ENCODE peak calls at places on chromosomes 2 and 18, in ten cellular contexts. J, O, I, M, F, Z, N, D, Q and S are unnamed samples.

GRCh38 chr2:164717000-164717597 is 95.8 kb upstream of the GRB14 start:
- DNase-seq in Q (no peak), D (no peak), M (no peak), J (no peak), Z (no peak), F (no peak), I (peak; percentile 65), O (no peak), N (no peak), S (no peak)

GRCh38 chr2:107719781-107720180 is 106.9 kb upstream of the RGPD4 start:
- DNase-seq in M (no peak), J (no peak), Z (no peak), O (no peak), F (no peak), Q (no peak), I (no peak), N (no peak), D (no peak), S (no peak)

GRCh38 chr2:106068415-106068814 is 125.7 kb downstream of the UXS1 start:
- DNase-seq in O (no peak), J (no peak), N (no peak), Z (no peak), F (no peak), D (no peak), M (no peak), Q (no peak), I (no peak), S (no peak)

GRCh38 chr18:26350961-26351360 is 124.7 kb downstream of the TAF4B start:
- DNase-seq in Z (no peak), M (no peak), Q (no peak), O (no peak), I (no peak), J (no peak), D (no peak), N (no peak), F (no peak), S (no peak)

GRCh38 chr2:56008661-56009411 is 85.3 kb upstream of the EFEMP1 start:
- DNase-seq in F (peak; percentile 27), M (peak; percentile 19), I (peak; percentile 97), Z (peak; percentile 36), N (no peak), J (peak; percentile 74), D (no peak), O (peak; percentile 86), Q (no peak), S (no peak)

GRCh38 chr18:616380-616995 is 19.7 kb downstream of the CLUL1 start:
- DNase-seq in I (peak; percentile 77), Z (no peak), O (no peak), J (no peak), D (no peak), M (peak; percentile 30), F (no peak), N (no peak), Q (no peak), S (peak; percentile 35)

GRCh38 chr2:231642631-231643493 is 50.2 kb downstream of the TEX44 start:
- DNase-seq in Z (peak; percentile 95), I (peak; percentile 90), J (peak; percentile 30), D (peak; percentile 66), N (peak; percentile 81), F (peak; percentile 87), O (peak; percentile 95), M (peak; percentile 97), Q (no peak), S (peak; percentile 68)

GRCh38 chr18:55861266-55861665 is 273.3 kb upstream of the TCF4 start:
- DNase-seq in M (no peak), J (peak; percentile 42), Q (no peak), O (no peak), Z (no peak), D (no peak), F (peak; percentile 14), I (peak; percentile 76), N (no peak), S (no peak)

GRCh38 chr2:38129987-38130386 is 54.0 kb upstream of the CYP1B1 start:
- DNase-seq in Q (no peak), I (no peak), O (no peak), N (no peak), D (no peak), J (no peak), F (no peak), Z (no peak), M (no peak), S (no peak)

GRCh38 chr2:71615769-71616730 is 162.7 kb downstream of the DYSF start:
- DNase-seq in O (peak; percentile 48), D (no peak), Q (no peak), F (no peak), I (no peak), J (no peak), Z (peak; percentile 28), M (peak; percentile 43), N (no peak), S (no peak)

DNA sequence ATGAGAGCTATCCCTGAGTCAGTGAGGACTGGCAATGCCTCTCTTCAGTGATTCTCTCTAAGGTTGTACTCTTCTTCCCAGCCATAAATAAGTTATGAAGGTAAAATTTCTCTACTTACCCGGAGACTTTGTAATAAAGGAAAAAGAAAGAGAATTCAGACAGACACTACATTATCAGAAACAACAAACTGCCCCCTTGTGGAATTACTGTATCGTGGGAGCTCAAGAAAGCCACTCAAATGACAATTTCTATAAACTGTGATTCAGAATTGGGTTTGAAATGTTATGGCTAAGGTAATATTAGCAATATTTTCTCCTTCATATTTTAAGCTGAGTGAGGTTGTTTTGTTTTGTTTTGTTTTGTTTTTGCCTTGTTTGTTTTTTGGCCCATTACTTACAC is 155.8 kb upstream of the TANK start:
- DNase-seq in Z (no peak), J (no peak), F (no peak), N (no peak), O (no peak), Q (no peak), D (no peak), M (no peak), I (peak; percentile 50), S (no peak)
- TF ChIP-seq CTCF in Z (no peak), J (peak; percentile 18), F (no peak), N (peak; percentile 31), O (no peak), Q (no peak), D (no peak), M (peak; percentile 61), I (peak; percentile 64), S (peak; percentile 17)

DNA sequence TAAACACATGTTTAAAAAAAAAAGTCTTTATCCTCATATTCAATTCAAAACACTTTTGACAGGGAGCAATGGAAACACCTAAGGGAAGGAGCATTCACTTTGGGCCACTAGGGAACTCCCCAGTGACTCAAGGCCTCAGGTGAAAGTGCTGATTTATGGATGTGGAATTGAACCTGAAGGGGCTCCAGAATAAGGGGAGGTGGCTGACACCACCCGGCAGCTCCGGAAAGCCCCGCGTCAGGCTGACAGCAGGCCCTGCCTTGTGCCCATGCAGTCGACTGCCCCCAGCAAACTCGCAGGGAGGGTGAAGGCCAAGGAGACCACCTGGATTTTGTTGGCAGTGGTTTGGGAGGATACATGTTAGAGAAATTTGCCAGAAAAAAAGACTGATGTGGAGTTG is 275.3 kb upstream of the NCKAP5 start:
- DNase-seq in Z (no peak), Q (no peak), I (no peak), M (no peak), D (no peak), F (no peak), J (no peak), N (no peak), O (no peak), S (no peak)
- TF ChIP-seq CTCF in Z (no peak), Q (no peak), I (no peak), M (no peak), D (no peak), F (no peak), J (no peak), N (no peak), O (no peak), S (no peak)

GRCh38 chr18:31206064-31206463 is 43.4 kb upstream of the DSC1 start:
- DNase-seq in N (no peak), M (no peak), D (no peak), I (no peak), Q (no peak), O (no peak), J (no peak), Z (peak; percentile 31), F (no peak), S (no peak)

GRCh38 chr18:31203794-31204148 is 41.1 kb upstream of the DSC1 start:
- DNase-seq in N (no peak), I (no peak), O (no peak), J (no peak), F (no peak), Z (no peak), Q (no peak), D (no peak), M (no peak), S (no peak)

GRCh38 chr18:31205273-31205672 is 42.6 kb upstream of the DSC1 start:
- DNase-seq in J (no peak), Z (no peak), M (no peak), F (no peak), I (no peak), N (no peak), O (no peak), D (no peak), Q (no peak), S (no peak)

GRCh38 chr18:31204169-31204568 is 41.5 kb upstream of the DSC1 start:
- DNase-seq in D (no peak), F (no peak), M (no peak), Z (no peak), Q (no peak), J (no peak), N (no peak), I (no peak), O (no peak), S (no peak)

DNA sequence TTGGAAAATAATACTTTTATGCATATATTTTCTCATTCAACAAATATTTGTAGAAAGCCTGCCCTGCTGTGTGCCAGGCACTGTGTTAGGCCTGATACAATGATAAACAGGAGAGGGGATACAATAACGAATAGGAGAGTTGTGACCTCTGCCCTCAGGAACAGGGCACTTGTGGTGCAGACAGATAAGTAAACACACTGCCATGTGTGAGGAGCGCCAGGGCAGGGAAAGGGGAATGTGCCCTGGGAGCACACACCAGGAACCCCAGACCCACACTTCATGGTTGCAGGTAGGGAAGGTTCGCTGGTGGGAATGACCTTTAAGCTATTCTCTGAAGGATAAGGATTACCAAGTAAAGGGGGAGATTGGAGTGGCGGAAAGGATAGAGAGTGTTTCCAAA is 42.2 kb upstream of the DSC1 start:
- DNase-seq in F (no peak), J (no peak), N (no peak), I (no peak), O (no peak), D (no peak), M (no peak), Z (peak; percentile 53), Q (no peak), S (no peak)
- TF ChIP-seq CTCF in F (no peak), J (no peak), N (no peak), I (no peak), O (no peak), D (no peak), M (no peak), Z (no peak), Q (no peak), S (no peak)

DNA sequence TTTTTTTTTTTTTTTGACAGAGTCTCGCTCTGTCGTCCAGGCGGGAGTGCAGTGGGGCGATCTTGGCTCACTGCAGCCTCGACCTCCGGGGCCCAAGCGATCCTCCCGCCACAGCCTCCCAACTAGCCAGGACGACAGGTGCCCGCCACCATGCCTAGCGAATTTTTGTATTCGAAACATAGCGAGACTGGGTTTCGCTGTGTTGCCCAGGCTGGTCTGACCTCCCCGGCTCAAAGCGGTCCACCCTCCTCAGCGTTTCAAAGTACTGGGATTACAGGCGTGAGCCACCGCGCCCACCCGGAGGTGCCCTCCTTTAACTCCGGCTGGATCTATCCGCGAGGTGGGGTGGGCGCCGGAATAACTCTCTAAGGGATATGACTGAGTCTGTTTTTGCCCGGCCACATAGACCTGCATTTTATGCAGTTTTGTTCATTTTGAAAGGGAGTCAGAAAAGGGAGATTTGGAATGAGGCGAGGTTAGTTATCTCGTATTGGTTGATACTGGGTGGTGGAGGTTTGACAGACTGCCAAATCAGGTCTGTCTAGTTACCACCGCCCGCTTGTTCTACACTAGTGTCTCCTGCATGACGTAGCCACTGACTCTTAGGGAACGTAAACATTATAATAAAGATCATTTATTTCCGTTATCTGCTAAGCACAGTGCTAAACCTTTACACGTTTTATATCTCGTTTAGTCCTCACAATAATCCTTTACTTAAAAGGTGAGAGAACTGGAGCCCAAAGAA is 928 bp upstream of the CCT4 start:
- DNase-seq in N (no peak), O (peak; percentile 67), Z (peak; percentile 26), I (no peak), J (no peak), F (peak; percentile 38), M (no peak), D (no peak), Q (no peak), S (no peak)
- TF ChIP-seq CTCF in N (no peak), O (no peak), Z (no peak), I (no peak), J (no peak), F (no peak), M (no peak), D (no peak), Q (no peak), S (no peak)